ENCODE peak calls at places on chromosomes 11 and 22, in ten cellular contexts. K is left kidney, Z is H7, J is upper lobe of right lung, N is substantia nigra, E is activated T-helper 1 cell treated with Interleukin-2 at 50 U/mL for 16 hours, W is frontal cortex, O is progenitor cell of endocrine pancreas, Y is M059J, M is fibroblast of mammary gland. C is an unnamed sample.

GRCh38 chr22:23216331-23217170 is 36.2 kb downstream of the BCR start:
- DNase-seq in J (no peak), Y (peak), M (no peak), E (peak), O (no peak), K (no peak), W (no peak), Z (no peak), N (no peak), C (no peak)

GRCh38 chr11:77471520-77472234 is 2.2 kb downstream of the PAK1 start:
- DNase-seq in O (peak), M (no peak), Y (no peak), E (no peak), W (no peak), J (no peak), Z (peak), N (no peak), K (peak), C (no peak)

GRCh38 chr11:65486570-65487466 is 12.0 kb upstream of the MALAT1 start:
- DNase-seq in J (peak), Z (no peak), N (no peak), Y (no peak), K (peak), O (no peak), M (no peak), W (no peak), E (no peak), C (peak)

GRCh38 chr11:20913113-20913512 is 243.7 kb downstream of the NELL1 start:
- DNase-seq in J (no peak), Z (no peak), Y (no peak), W (no peak), K (no peak), N (no peak), O (no peak), E (no peak), M (no peak), C (no peak)

GRCh38 chr11:3709977-3710376 is 38.8 kb upstream of the CHRNA10 start:
- DNase-seq in W (no peak), K (no peak), Z (no peak), N (no peak), J (no peak), E (no peak), M (peak), Y (no peak), O (no peak), C (no peak)

GRCh38 chr22:24067587-24068376 is 56.7 kb downstream of the CABIN1 start:
- DNase-seq in M (no peak), O (no peak), E (no peak), Z (no peak), W (no peak), Y (no peak), N (no peak), K (no peak), J (peak), C (no peak)

GRCh38 chr11:78379039-78379670 is 38.5 kb downstream of the GAB2 start:
- DNase-seq in Y (no peak), Z (no peak), W (no peak), J (no peak), M (peak), N (no peak), K (no peak), O (no peak), E (no peak), C (no peak)

GRCh38 chr22:40392618-40393017 is 22.2 kb downstream of the SGSM3 start:
- DNase-seq in E (no peak), O (no peak), W (no peak), K (no peak), N (no peak), J (no peak), M (no peak), Z (no peak), Y (no peak), C (no peak)

GRCh38 chr11:86459682-86460460 is 85.2 kb downstream of the CCDC81 start:
- DNase-seq in N (no peak), W (peak), O (no peak), Y (peak), K (peak), Z (no peak), M (peak), J (no peak), E (no peak), C (peak)

GRCh38 chr11:64299847-64300648 is at the start of gene CATSPERZ:
- DNase-seq in E (no peak), N (no peak), J (no peak), K (peak), Y (no peak), Z (peak), W (no peak), O (no peak), M (no peak), C (peak)

GRCh38 chr22:26291940-26292666 is 122.8 kb downstream of the SEZ6L start:
- DNase-seq in E (no peak), Y (no peak), Z (peak), W (no peak), M (no peak), J (no peak), K (no peak), O (no peak), N (no peak), C (no peak)

GRCh38 chr11:35875063-35875462 is 68.8 kb upstream of the LDLRAD3 start:
- DNase-seq in E (no peak), Z (no peak), Y (no peak), O (no peak), J (no peak), N (no peak), M (no peak), K (no peak), W (no peak), C (no peak)

GRCh38 chr22:33853200-33854097 is 66.8 kb downstream of the LARGE1 start:
- DNase-seq in Y (peak), N (peak), O (no peak), K (peak), M (peak), Z (peak), W (peak), J (peak), E (no peak), C (peak)

GRCh38 chr11:78194490-78194889 is 5.8 kb downstream of the USP35 start:
- DNase-seq in Z (no peak), W (no peak), K (no peak), J (no peak), E (no peak), N (no peak), M (no peak), O (no peak), Y (no peak), C (no peak)

GRCh38 chr22:20783844-20784723 is 10.2 kb downstream of the SERPIND1 start:
- DNase-seq in N (no peak), J (no peak), Z (peak), E (no peak), K (peak), M (peak), Y (peak), O (no peak), W (peak), C (no peak)

GRCh38 chr11:26943636-26944035 is 50.3 kb upstream of the FIBIN start:
- DNase-seq in N (no peak), K (no peak), J (no peak), M (no peak), Z (no peak), E (no peak), O (no peak), W (no peak), Y (no peak), C (no peak)

GRCh38 chr22:25762147-25762546 is 20.2 kb downstream of the MYO18B start:
- DNase-seq in K (no peak), Y (no peak), E (no peak), W (no peak), N (no peak), Z (no peak), O (no peak), M (no peak), J (no peak), C (no peak)

GRCh38 chr22:47618611-47619010 is 856.2 kb downstream of the TBC1D22A start:
- DNase-seq in M (no peak), J (peak), N (no peak), Y (no peak), Z (no peak), K (no peak), O (no peak), E (no peak), W (no peak), C (no peak)

GRCh38 chr11:85866137-85866827 is 11.1 kb downstream of the CCDC83 start:
- DNase-seq in O (no peak), Y (no peak), W (no peak), M (no peak), J (no peak), Z (no peak), K (no peak), N (no peak), E (no peak), C (no peak)

GRCh38 chr22:45453764-45454163 is 40.3 kb downstream of the RIBC2 start:
- DNase-seq in Z (no peak), M (no peak), Y (no peak), K (no peak), W (no peak), N (no peak), O (no peak), E (no peak), J (no peak), C (no peak)

GRCh38 chr11:116162541-116163230 is 610.1 kb downstream of the BUD13 start:
- DNase-seq in E (no peak), O (no peak), Y (peak), M (no peak), K (peak), N (no peak), J (no peak), Z (peak), W (peak), C (no peak)

GRCh38 chr11:24509114-24509513 is 12.3 kb downstream of the LUZP2 start:
- DNase-seq in W (no peak), E (no peak), M (no peak), J (no peak), N (no peak), O (no peak), K (no peak), Y (peak), Z (no peak), C (no peak)

GRCh38 chr11:96213500-96213899 is 129.5 kb downstream of the MAML2 start:
- DNase-seq in Y (peak), J (no peak), M (peak), E (no peak), K (peak), N (no peak), W (no peak), O (no peak), Z (no peak), C (no peak)

GRCh38 chr22:26325641-26326040 is 103.4 kb upstream of the ASPHD2 start:
- DNase-seq in W (no peak), K (no peak), J (no peak), Z (no peak), Y (no peak), O (no peak), E (no peak), N (no peak), M (peak), C (no peak)

GRCh38 chr22:24155597-24156145 is 25.6 kb upstream of the SUSD2 start:
- DNase-seq in O (peak), Z (peak), Y (peak), M (peak), E (peak), N (peak), J (peak), W (peak), K (peak), C (peak)

GRCh38 chr22:35552186-35552842 is 11.7 kb downstream of the RASD2 start:
- DNase-seq in J (no peak), E (peak), N (no peak), O (peak), K (peak), M (peak), W (peak), Y (no peak), Z (peak), C (no peak)

GRCh38 chr11:65187146-65187675 is 5.5 kb downstream of the CAPN1 start:
- DNase-seq in J (no peak), O (no peak), Z (no peak), M (no peak), N (no peak), Y (no peak), W (no peak), K (no peak), E (no peak), C (no peak)

GRCh38 chr11:56841210-56841810 is 92.8 kb upstream of the OR9G4 start:
- DNase-seq in K (peak), N (no peak), Y (peak), Z (peak), M (peak), E (no peak), W (peak), O (peak), J (no peak), C (no peak)

GRCh38 chr11:125423247-125423849 is 72.7 kb downstream of the FEZ1 start:
- DNase-seq in K (no peak), Y (peak), Z (peak), W (no peak), E (no peak), O (no peak), J (no peak), N (no peak), M (no peak), C (no peak)

GRCh38 chr22:40310081-40310770 is 36.1 kb upstream of the ADSL start:
- DNase-seq in Y (peak), E (no peak), Z (no peak), N (no peak), O (no peak), J (no peak), W (no peak), M (peak), K (no peak), C (no peak)

C was measured in left ventricle myocardium superior.